ENCODE peak calls at places on chromosomes 7 and 10, in eight cellular contexts. J is upper lobe of right lung, T is cardiac muscle cell, I is ovary, D is uterus, X is transverse colon, R is OCI-LY7, C is hepatocyte. A is an unnamed sample.

GRCh38 chr7:39272676-39273075 is 293.5 kb upstream of the YAE1 start:
- DNase-seq in J (no peak), T (no peak), D (no peak), C (no peak), R (no peak), I (no peak), X (no peak), A (no peak)

GRCh38 chr10:102629661-102630614 is 14.3 kb upstream of the TRIM8 start:
- DNase-seq in X (no peak), C (peak; percentile 40), T (peak; percentile 93), J (peak; percentile 62), I (no peak), R (no peak), D (no peak), A (no peak)

GRCh38 chr7:20395094-20395493 is 64.4 kb downstream of the ITGB8 start:
- DNase-seq in I (no peak), J (no peak), C (no peak), D (no peak), R (no peak), X (no peak), T (peak; percentile 44), A (no peak)

GRCh38 chr7:128351296-128352123 is 7.8 kb upstream of the RBM28 start:
- DNase-seq in X (no peak), D (no peak), T (peak; percentile 19), I (no peak), R (no peak), J (peak; percentile 64), C (no peak), A (no peak)

GRCh38 chr10:69093933-69094332 is 6.0 kb downstream of the SRGN start:
- DNase-seq in J (no peak), X (no peak), D (no peak), T (peak; percentile 56), C (no peak), I (no peak), R (no peak), A (no peak)

GRCh38 chr7:137001041-137001440 is 132.6 kb downstream of the CHRM2 start:
- DNase-seq in R (no peak), D (no peak), X (no peak), T (peak; percentile 18), I (no peak), J (no peak), C (no peak), A (no peak)

GRCh38 chr10:22657566-22658190 is 56.7 kb downstream of the PIP4K2A start:
- DNase-seq in X (no peak), D (no peak), C (no peak), T (peak; percentile 64), I (no peak), R (no peak), J (no peak), A (no peak)

GRCh38 chr10:90148121-90148855 is 446.9 kb downstream of the KIF20B start:
- DNase-seq in T (peak; percentile 83), X (no peak), R (peak; percentile 5), C (peak; percentile 47), D (no peak), J (no peak), I (no peak), A (no peak)

GRCh38 chr7:13834328-13834761 is 155.1 kb downstream of the ETV1 start:
- DNase-seq in D (no peak), X (no peak), I (no peak), J (no peak), C (no peak), R (no peak), T (no peak), A (no peak)

GRCh38 chr7:155790666-155791065 is 21.6 kb downstream of the SHH start:
- DNase-seq in D (no peak), I (no peak), C (no peak), X (no peak), J (no peak), T (no peak), R (no peak), A (no peak)

GRCh38 chr10:125633517-125633999 is 49.4 kb downstream of the TEX36 start:
- DNase-seq in R (no peak), C (no peak), I (no peak), D (no peak), X (no peak), J (no peak), T (no peak), A (no peak)

GRCh38 chr10:13001887-13002212 is 337 bp upstream of the CCDC3 start:
- DNase-seq in R (no peak), D (no peak), X (no peak), T (no peak), I (no peak), J (no peak), C (no peak), A (no peak)

GRCh38 chr10:58175990-58176910 is 91.4 kb downstream of the IPMK start:
- DNase-seq in T (peak; percentile 63), C (peak; percentile 50), X (no peak), I (no peak), R (no peak), D (no peak), J (no peak), A (no peak)

GRCh38 chr10:95819620-95820329 is 63.8 kb downstream of the ENTPD1 start:
- DNase-seq in X (no peak), C (no peak), D (no peak), R (no peak), T (peak; percentile 39), J (no peak), I (no peak), A (no peak)

GRCh38 chr10:95818663-95819062 is 62.7 kb downstream of the ENTPD1 start:
- DNase-seq in T (peak; percentile 90), I (no peak), X (no peak), R (no peak), J (no peak), D (no peak), C (no peak), A (no peak)

GRCh38 chr10:95818010-95818409 is 62.0 kb downstream of the ENTPD1 start:
- DNase-seq in C (no peak), I (no peak), D (no peak), R (no peak), X (no peak), T (no peak), J (no peak), A (no peak)

GRCh38 chr10:95821766-95822165 is 65.8 kb downstream of the ENTPD1 start:
- DNase-seq in D (no peak), T (no peak), I (no peak), X (no peak), J (no peak), R (no peak), C (no peak), A (no peak)

DNA sequence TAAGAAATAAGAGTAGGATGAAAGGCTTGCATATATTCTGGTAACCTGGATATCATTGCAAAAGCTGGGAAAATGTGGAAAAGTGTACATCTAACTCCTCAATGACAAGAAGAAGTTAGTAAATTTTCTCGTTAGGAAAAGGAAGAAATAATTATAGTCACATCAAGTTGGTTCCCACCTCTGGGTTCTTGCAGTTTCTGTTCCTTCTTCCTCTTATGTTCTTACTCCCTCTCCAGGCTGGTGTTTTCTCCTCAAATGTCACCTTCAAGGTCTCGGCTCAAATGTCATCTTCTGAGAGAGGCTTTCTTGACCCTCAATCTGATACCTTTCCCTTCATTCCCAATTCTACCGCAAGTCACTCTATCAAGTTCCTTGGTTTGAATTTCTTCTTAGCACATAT is 64.4 kb downstream of the ENTPD1 start:
- DNase-seq in C (no peak), X (no peak), R (peak; percentile 15), T (no peak), J (no peak), D (no peak), I (no peak), A (no peak)
- H3K27ac ChIP-seq in C (no peak overlapping the region), X (no peak overlapping the region), R (no peak overlapping the region), T (no peak overlapping the region), J (peak overlapping the region; percentile 3), D (peak overlapping the region; percentile 53), I (no peak overlapping the region), A (no peak overlapping the region)

GRCh38 chr7:84848219-84848973 is 338.5 kb downstream of the SEMA3D start:
- DNase-seq in I (no peak), J (no peak), X (no peak), T (peak; percentile 2), R (no peak), D (no peak), C (no peak), A (no peak)

GRCh38 chr7:84847790-84848189 is 339.1 kb downstream of the SEMA3D start:
- DNase-seq in D (no peak), T (peak; percentile 27), R (no peak), X (no peak), C (no peak), I (no peak), J (no peak), A (no peak)

GRCh38 chr7:84847038-84847437 is 339.8 kb downstream of the SEMA3D start:
- DNase-seq in R (no peak), J (no peak), T (no peak), X (no peak), D (no peak), C (no peak), I (no peak), A (no peak)

GRCh38 chr7:84844771-84845170 is 342.1 kb downstream of the SEMA3D start:
- DNase-seq in T (no peak), X (no peak), I (no peak), C (no peak), R (no peak), D (no peak), J (no peak), A (no peak)

DNA sequence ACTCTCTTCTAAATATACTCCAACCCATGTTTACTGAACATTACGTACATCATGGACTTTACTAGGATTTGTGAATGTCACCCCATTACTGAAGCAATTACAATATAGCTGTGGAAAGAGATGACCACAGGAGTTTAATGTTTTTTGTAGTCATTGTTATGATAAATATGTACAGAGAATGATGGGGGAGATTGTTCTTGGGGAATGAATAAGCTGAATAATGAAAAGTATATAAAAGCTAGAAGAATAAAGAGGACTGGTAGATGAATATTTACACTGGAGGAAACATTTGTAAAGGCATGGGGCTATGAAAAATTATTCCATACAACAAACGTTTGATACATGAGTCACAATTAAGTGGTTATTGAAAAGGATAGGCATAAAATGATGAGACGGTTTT is 340.9 kb downstream of the SEMA3D start:
- DNase-seq in T (no peak), C (no peak), J (no peak), R (no peak), D (no peak), I (no peak), X (no peak), A (no peak)
- TF ChIP-seq CTCF in T (no peak), C (no peak), J (no peak), R (no peak), D (no peak), I (no peak), X (no peak), A (no peak)

GRCh38 chr10:3471497-3471896 is 298.9 kb upstream of the PITRM1 start:
- DNase-seq in D (no peak), X (no peak), R (no peak), I (no peak), T (no peak), J (no peak), C (no peak), A (no peak)
- H3K27ac ChIP-seq in D (peak overlapping the region; percentile 95), X (peak overlapping the region; percentile 85), R (no peak overlapping the region), I (no peak overlapping the region), T (no peak overlapping the region), J (peak overlapping the region; percentile 77), C (no peak overlapping the region), A (peak overlapping the region; percentile 60)

DNA sequence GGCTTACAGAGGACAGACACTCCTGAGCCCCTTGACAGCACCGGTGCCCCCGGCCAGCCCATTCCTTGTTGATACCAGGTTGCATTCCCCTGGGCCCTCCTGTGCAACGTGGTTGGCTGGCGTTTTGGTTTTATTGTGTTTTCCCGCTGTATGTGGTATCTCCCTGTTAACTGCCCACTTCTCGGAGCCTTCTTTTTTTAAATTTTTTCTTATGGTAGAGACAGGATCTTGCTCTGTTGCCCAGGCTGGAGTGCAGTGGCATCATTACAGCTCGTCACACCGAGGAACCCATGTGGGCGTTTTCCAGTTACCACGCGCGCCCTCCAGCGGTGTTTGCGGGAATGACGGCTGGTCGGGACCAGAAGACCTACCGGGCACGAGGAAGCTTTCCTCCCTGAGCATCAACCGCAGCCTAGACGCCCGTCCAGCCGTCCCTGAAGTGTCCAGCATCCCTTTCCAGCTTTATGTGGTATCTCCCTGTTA is 16.9 kb upstream of the ZFAND2A start:
- DNase-seq in J (peak; percentile 90), T (peak; percentile 66), D (no peak), R (peak; percentile 83), C (peak; percentile 69), X (peak; percentile 88), I (peak; percentile 63), A (peak; percentile 84)
- TF ChIP-seq CTCF in J (peak; percentile 58), T (peak; percentile 69), D (no peak), R (peak; percentile 82), C (peak; percentile 44), X (peak; percentile 81), I (no peak), A (peak; percentile 60)

A was measured in body of pancreas.